ENCODE peak calls at places on chromosomes 3 and 15, in six cellular contexts. H is K562, Y is GM12878, M is upper lobe of left lung, S is A549, W is HepG2. I is an unnamed sample.

GRCh38 chr15:80780416-80781221 is 1.4 kb downstream of the CEMIP start:
- ATAC-seq in H (no peak), M (peak; percentile 38), S (peak; percentile 27), W (peak; percentile 67), Y (no peak), I (no peak)

GRCh38 chr3:14725564-14726420 is 50.9 kb downstream of the C3orf20 start:
- ATAC-seq in W (no peak), M (peak; percentile 79), H (no peak), Y (no peak), S (no peak), I (peak; percentile 84)

GRCh38 chr3:108416111-108416869 is 94.1 kb downstream of the MYH15 start:
- ATAC-seq in Y (no peak), H (no peak), S (no peak), M (no peak), W (no peak), I (no peak)

GRCh38 chr3:122239112-122239511 is 55.6 kb downstream of the CASR start:
- ATAC-seq in S (no peak), H (no peak), M (no peak), Y (no peak), W (peak; percentile 69), I (no peak)

GRCh38 chr15:91065505-91065904 is 34.6 kb upstream of the SV2B start:
- ATAC-seq in H (no peak), S (no peak), M (no peak), W (no peak), Y (no peak), I (no peak)

GRCh38 chr15:70533931-70534742 is 229.2 kb downstream of the UACA start:
- ATAC-seq in Y (no peak), S (no peak), M (no peak), H (no peak), W (no peak), I (no peak)

GRCh38 chr15:49620174-49620573 is 444 bp downstream of the FAM227B start:
- ATAC-seq in W (no peak), Y (no peak), H (no peak), S (peak; percentile 48), M (peak; percentile 44), I (peak; percentile 23)

GRCh38 chr3:181726351-181727121 is 14.8 kb downstream of the SOX2 start:
- ATAC-seq in Y (no peak), H (no peak), S (peak; percentile 62), W (no peak), M (no peak), I (no peak)

GRCh38 chr3:14691239-14691638 is 16.3 kb downstream of the C3orf20 start:
- ATAC-seq in W (no peak), M (no peak), S (no peak), Y (peak; percentile 69), H (no peak), I (no peak)

GRCh38 chr3:10707089-10707983 is 108.7 kb upstream of the SLC6A11 start:
- ATAC-seq in Y (no peak), S (peak; percentile 16), H (no peak), M (no peak), W (no peak), I (no peak)

GRCh38 chr3:29026301-29026700 is 254.6 kb upstream of the RBMS3 start:
- ATAC-seq in W (no peak), M (no peak), H (no peak), S (no peak), Y (peak; percentile 97), I (no peak)

GRCh38 chr3:190558796-190559195 is 44.9 kb downstream of the IL1RAP start:
- ATAC-seq in M (no peak), W (no peak), H (no peak), Y (no peak), S (no peak), I (no peak)

GRCh38 chr3:197225579-197225978 is 72.8 kb downstream of the DLG1 start:
- ATAC-seq in S (no peak), Y (no peak), H (no peak), W (no peak), M (no peak), I (no peak)
- H3K4me3 ChIP-seq in S (no peak overlapping the region), Y (no peak overlapping the region), H (no peak overlapping the region), W (no peak overlapping the region), M (no peak overlapping the region), I (no peak overlapping the region)

GRCh38 chr3:158801696-158802398 is at the start of gene MFSD1:
- ATAC-seq in S (peak; percentile 96), Y (peak; percentile 98), H (peak; percentile 97), W (peak; percentile 96), M (peak; percentile 98), I (peak; percentile 97)
- TF ChIP-seq POLR2A in S (peak; percentile 76), Y (peak; percentile 87), H (peak; percentile 84), W (peak; percentile 88), M (no peak), I (peak; percentile 75)

GRCh38 chr3:157498374-157498773 is 4.8 kb downstream of the VEPH1 start:
- ATAC-seq in H (no peak), W (no peak), M (no peak), S (no peak), Y (no peak), I (no peak)
- TF ChIP-seq EP300 in H (no peak), W (no peak), M (no peak), S (no peak), Y (no peak), I (no peak)

GRCh38 chr15:78811825-78812183 is 540 bp upstream of the ADAMTS7 start:
- ATAC-seq in Y (peak; percentile 47), W (peak; percentile 25), M (peak; percentile 24), H (peak; percentile 62), S (peak; percentile 11), I (peak; percentile 31)
- H3K4me3 ChIP-seq in Y (peak overlapping the region; percentile 81), W (no peak overlapping the region), M (no peak overlapping the region), H (peak overlapping the region; percentile 35), S (peak overlapping the region; percentile 74), I (peak overlapping the region; percentile 52)

DNA sequence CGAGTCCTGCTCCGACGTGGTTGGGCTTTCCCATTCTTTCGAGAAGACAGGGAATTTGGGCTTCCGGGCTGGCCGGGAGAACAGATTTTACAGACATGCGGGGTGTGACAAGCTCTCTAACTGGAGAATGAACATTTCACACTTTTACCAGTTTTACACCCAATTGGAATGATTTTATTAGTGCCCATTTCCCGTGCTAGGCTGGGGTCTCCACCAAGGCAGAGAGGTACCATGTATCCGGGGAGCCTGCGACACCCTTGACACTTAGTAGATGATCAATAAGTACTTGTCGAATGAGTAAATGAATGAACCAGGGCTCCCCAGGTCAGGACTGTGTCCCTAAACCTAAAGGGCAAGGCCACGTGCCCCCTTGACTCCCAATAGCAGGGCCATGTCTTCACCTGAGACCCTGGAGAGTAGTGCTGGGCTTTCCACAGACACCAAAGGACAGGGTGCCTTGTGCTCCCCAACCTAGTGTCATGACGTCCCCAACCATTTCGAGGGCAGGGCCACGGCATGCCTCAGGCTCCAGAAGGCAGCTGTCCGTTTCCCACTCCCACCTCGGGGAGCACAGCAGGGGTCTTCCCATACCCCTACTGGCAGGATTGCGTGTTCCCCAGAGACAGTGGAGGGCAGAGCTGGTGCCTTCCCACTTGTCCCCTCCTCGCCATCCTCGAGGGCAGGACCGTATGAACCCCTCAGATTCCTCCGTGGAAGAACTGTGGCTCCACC is 680 bp upstream of the MYD88 start:
- ATAC-seq in S (peak; percentile 1), H (peak; percentile 4), W (peak; percentile 8), M (no peak), Y (peak; percentile 42), I (peak; percentile 46)
- TF ChIP-seq POLR2A in S (no peak), H (no peak), W (no peak), M (no peak), Y (no peak), I (no peak)

DNA sequence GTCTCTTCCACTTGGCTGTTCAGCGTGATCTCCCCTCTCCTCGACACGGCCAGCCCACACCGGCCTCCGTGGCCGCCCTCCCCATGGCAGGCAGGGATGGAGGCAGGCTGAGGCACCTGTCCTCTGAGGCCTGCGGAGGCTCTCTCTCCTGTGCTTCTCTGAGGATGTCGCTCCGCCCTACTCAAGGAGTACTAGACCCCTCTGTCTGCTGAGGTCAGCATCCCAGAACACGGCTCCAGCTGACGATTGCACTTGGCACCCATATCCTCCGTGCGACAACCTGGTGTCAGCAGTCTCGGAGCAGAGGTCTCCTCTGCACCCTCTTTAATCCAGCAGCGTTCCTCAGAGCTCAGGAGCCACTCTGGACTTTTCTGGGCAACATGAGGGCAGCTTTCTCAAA is 322.6 kb downstream of the OCA2 start:
- ATAC-seq in M (no peak), S (no peak), W (no peak), Y (no peak), H (no peak), I (no peak)
- TF ChIP-seq EP300 in M (no peak), S (no peak), W (no peak), Y (no peak), H (no peak), I (no peak)

DNA sequence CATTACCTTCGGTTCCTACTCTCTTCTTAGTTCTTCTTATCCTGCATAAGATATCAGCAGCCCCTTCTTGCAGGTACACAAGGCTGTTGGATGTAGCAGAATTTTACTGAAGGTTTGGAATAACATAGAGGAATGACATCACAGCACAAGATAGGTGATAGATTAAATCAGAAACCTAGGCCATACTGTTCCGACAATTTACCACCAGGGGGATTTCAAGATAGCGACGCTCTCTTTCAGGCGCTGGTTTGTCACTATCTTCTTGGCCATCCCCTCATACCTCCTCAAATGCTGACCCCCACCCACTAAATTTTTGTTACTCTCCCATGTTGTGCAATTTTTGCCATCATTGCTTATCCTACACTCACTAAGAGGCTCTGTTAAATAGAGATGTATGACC is 3.5 kb downstream of the SIDT1 start:
- ATAC-seq in W (peak; percentile 57), H (peak; percentile 70), S (peak; percentile 66), M (no peak), Y (peak; percentile 29), I (no peak)
- H3K4me3 ChIP-seq in W (no peak overlapping the region), H (no peak overlapping the region), S (no peak overlapping the region), M (no peak overlapping the region), Y (peak overlapping the region; percentile 97), I (no peak overlapping the region)

DNA sequence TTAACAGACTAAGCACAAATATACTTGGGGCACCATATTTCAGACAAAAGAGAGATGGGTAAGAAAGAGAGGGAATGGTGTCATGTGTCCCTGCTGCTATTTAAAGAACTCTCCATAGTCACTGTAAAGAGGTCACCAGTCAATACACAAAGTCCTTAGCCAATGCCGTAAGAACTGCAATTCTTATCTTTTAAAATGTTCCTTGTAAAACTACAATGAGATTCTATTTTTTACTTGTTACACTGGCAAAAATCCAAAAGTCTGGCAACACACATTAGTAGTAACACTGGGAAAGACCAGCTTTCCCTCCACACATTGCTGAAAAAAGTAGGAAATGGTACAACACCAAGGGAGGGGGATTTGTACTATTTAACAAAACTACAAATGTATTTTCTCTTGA is 189.4 kb downstream of the TBC1D5 start:
- ATAC-seq in W (no peak), Y (no peak), M (no peak), H (peak; percentile 66), S (no peak), I (no peak)
- TF ChIP-seq POLR2A in W (no peak), Y (no peak), M (no peak), H (no peak), S (no peak), I (no peak)